ENCODE peak calls at places on chromosomes 6 and 20, in five cellular contexts. One of them, this sample, is unnamed. For H3K79me2, the result is how much of the 10 kb centered on the place peaks cover.

GRCh38 chr6:113634352-113635163 is 222.6 kb upstream of the MARCKS start:
- DNase-seq in fibroblast of lung: peak
- DNase-seq in K562: no peak
- DNase-seq in HCT116: no peak
- DNase-seq in GM23338: no peak
- DNase-seq in this sample: no peak

GRCh38 chr6:112575309-112575834 is 228.2 kb downstream of the RFPL4B start:
- DNase-seq in fibroblast of lung: no peak
- DNase-seq in K562: no peak
- DNase-seq in HCT116: no peak
- DNase-seq in GM23338: no peak
- DNase-seq in this sample: no peak

GRCh38 chr6:167733740-167734661 is 92.7 kb upstream of the AFDN start:
- DNase-seq in fibroblast of lung: peak
- DNase-seq in K562: no peak
- DNase-seq in HCT116: no peak
- DNase-seq in GM23338: no peak
- DNase-seq in this sample: no peak

GRCh38 chr20:57481281-57481711 is 43.6 kb downstream of the CTCFL start:
- DNase-seq in fibroblast of lung: no peak
- DNase-seq in K562: no peak
- DNase-seq in HCT116: no peak
- DNase-seq in GM23338: no peak
- DNase-seq in this sample: no peak

GRCh38 chr6:31304683-31305082 is 32.8 kb upstream of the HLA-C start:
- DNase-seq in fibroblast of lung: no peak
- DNase-seq in K562: no peak
- DNase-seq in HCT116: no peak
- DNase-seq in GM23338: no peak
- DNase-seq in this sample: no peak

GRCh38 chr20:13211956-13212618 is 9.0 kb upstream of the ISM1 start:
- DNase-seq in fibroblast of lung: no peak
- DNase-seq in K562: no peak
- DNase-seq in HCT116: no peak
- DNase-seq in GM23338: no peak
- DNase-seq in this sample: no peak

GRCh38 chr20:45338121-45339030 is 9.8 kb downstream of the SDC4 start:
- DNase-seq in fibroblast of lung: peak
- DNase-seq in K562: no peak
- DNase-seq in HCT116: no peak
- DNase-seq in GM23338: no peak
- DNase-seq in this sample: no peak

GRCh38 chr20:32325706-32326506 is 32.2 kb upstream of the ASXL1 start:
- DNase-seq in fibroblast of lung: peak
- DNase-seq in K562: no peak
- DNase-seq in HCT116: peak
- DNase-seq in GM23338: no peak
- DNase-seq in this sample: peak

GRCh38 chr6:13624871-13625288 is 9.7 kb downstream of the NOL7 start:
- DNase-seq in fibroblast of lung: peak
- DNase-seq in K562: peak
- DNase-seq in HCT116: peak
- DNase-seq in GM23338: peak
- DNase-seq in this sample: no peak

GRCh38 chr6:101276066-101276465 is 117.4 kb upstream of the GRIK2 start:
- DNase-seq in fibroblast of lung: peak
- DNase-seq in K562: no peak
- DNase-seq in HCT116: no peak
- DNase-seq in GM23338: no peak
- DNase-seq in this sample: no peak

GRCh38 chr6:26172496-26172958 is 85.3 kb downstream of the HFE start:
- DNase-seq in fibroblast of lung: peak
- DNase-seq in K562: no peak
- DNase-seq in HCT116: no peak
- DNase-seq in GM23338: peak
- DNase-seq in this sample: no peak

GRCh38 chr6:24930386-24930785 is 5.4 kb downstream of the RIPOR2 start:
- DNase-seq in fibroblast of lung: peak
- DNase-seq in K562: no peak
- DNase-seq in HCT116: no peak
- DNase-seq in GM23338: no peak
- DNase-seq in this sample: no peak

GRCh38 chr20:7889736-7890135 is 50.5 kb downstream of the HAO1 start:
- DNase-seq in fibroblast of lung: no peak
- DNase-seq in K562: no peak
- DNase-seq in HCT116: no peak
- DNase-seq in GM23338: no peak
- DNase-seq in this sample: no peak

GRCh38 chr6:121516331-121516730 is 80.9 kb downstream of the GJA1 start:
- DNase-seq in fibroblast of lung: peak
- DNase-seq in K562: no peak
- DNase-seq in HCT116: no peak
- DNase-seq in GM23338: no peak
- DNase-seq in this sample: no peak

GRCh38 chr20:57176842-57177241 is 89.6 kb downstream of the BMP7 start:
- DNase-seq in fibroblast of lung: no peak
- DNase-seq in K562: no peak
- DNase-seq in HCT116: no peak
- DNase-seq in GM23338: no peak
- DNase-seq in this sample: no peak

GRCh38 chr6:27772261-27773001 is 139.8 kb downstream of the OR2B2 start:
- DNase-seq in fibroblast of lung: peak
- DNase-seq in K562: peak
- DNase-seq in HCT116: peak
- DNase-seq in GM23338: peak
- DNase-seq in this sample: no peak

GRCh38 chr6:84575264-84575663 is 189.1 kb downstream of the TBX18 start:
- DNase-seq in fibroblast of lung: peak
- DNase-seq in K562: no peak
- DNase-seq in HCT116: no peak
- DNase-seq in GM23338: no peak
- DNase-seq in this sample: no peak

GRCh38 chr20:24610341-24611115 is 141.1 kb downstream of the SYNDIG1 start:
- DNase-seq in fibroblast of lung: peak
- DNase-seq in K562: no peak
- DNase-seq in HCT116: no peak
- DNase-seq in GM23338: peak
- DNase-seq in this sample: no peak

GRCh38 chr20:50580842-50581544 is 70.8 kb downstream of the PTPN1 start:
- DNase-seq in fibroblast of lung: no peak
- DNase-seq in K562: no peak
- DNase-seq in HCT116: no peak
- DNase-seq in GM23338: no peak
- DNase-seq in this sample: no peak

GRCh38 chr6:26305097-26305841 is 59.7 kb upstream of the BTN3A2 start:
- DNase-seq in fibroblast of lung: peak
- DNase-seq in K562: peak
- DNase-seq in HCT116: peak
- DNase-seq in GM23338: peak
- DNase-seq in this sample: peak

GRCh38 chr6:20640181-20640580 is 105.9 kb downstream of the CDKAL1 start:
- DNase-seq in fibroblast of lung: no peak
- DNase-seq in K562: no peak
- DNase-seq in HCT116: no peak
- DNase-seq in GM23338: no peak
- DNase-seq in this sample: no peak

GRCh38 chr6:24408719-24409410 is 6.1 kb downstream of the MRS2 start:
- DNase-seq in fibroblast of lung: no peak
- DNase-seq in K562: no peak
- DNase-seq in HCT116: no peak
- DNase-seq in GM23338: no peak
- DNase-seq in this sample: no peak

GRCh38 chr20:2364014-2364413 is 16.7 kb upstream of the TGM6 start:
- DNase-seq in fibroblast of lung: peak
- DNase-seq in K562: no peak
- DNase-seq in HCT116: no peak
- DNase-seq in GM23338: no peak
- DNase-seq in this sample: peak

GRCh38 chr6:17470209-17470952 is 77.0 kb downstream of the CAP2 start:
- DNase-seq in fibroblast of lung: peak
- DNase-seq in K562: no peak
- DNase-seq in HCT116: no peak
- DNase-seq in GM23338: no peak
- DNase-seq in this sample: no peak

DNA sequence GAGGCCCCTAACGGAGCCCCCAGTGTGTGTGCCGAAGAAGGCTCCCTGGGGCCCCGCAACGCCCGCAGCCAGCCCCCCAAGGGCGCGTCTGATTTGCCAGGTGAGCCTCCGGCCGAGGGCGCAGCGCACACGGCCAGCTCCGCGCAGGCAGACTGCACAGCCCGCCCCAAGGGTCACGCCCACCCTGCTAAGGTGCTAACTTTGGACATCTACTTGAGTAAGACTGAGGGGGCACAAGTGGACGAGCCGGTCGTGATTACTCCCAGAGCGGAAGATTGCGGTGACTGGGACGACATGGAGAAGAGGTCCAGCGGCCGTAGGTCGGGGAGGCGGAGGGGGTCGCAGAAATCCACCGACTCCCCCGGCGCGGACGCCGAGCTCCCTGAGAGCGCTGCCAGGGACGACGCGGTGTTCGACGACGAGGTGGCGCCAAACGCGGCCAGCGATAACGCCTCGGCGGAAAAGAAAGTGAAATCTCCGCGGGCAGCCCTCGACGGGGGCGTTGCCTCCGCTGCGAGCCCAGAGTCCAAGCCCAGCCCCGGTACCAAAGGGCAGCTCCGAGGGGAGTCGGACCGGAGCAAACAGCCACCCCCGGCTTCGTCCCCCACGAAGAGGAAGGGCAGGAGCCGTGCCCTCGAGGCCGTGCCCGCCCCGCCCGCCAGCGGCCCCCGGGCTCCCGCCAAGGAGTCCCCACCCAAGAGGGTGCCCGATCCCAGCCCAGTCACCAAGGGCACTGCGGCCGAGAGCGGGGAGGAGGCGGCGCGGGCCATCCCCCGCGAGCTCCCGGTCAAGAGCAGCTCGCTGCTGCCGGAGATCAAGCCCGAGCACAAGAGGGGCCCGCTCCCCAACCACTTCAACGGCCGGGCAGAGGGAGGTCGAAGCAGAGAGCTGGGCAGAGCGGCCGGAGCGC is 117.0 kb downstream of the RTN4IP1 start:
- DNase-seq in fibroblast of lung: peak
- DNase-seq in K562: no peak
- DNase-seq in HCT116: no peak
- DNase-seq in GM23338: peak
- DNase-seq in this sample: peak
- H3K79me2 ChIP-seq in fibroblast of lung: under half
- H3K79me2 ChIP-seq in K562: under half
- H3K79me2 ChIP-seq in HCT116: under half
- H3K79me2 ChIP-seq in GM23338: under half
- H3K79me2 ChIP-seq in this sample: under half

DNA sequence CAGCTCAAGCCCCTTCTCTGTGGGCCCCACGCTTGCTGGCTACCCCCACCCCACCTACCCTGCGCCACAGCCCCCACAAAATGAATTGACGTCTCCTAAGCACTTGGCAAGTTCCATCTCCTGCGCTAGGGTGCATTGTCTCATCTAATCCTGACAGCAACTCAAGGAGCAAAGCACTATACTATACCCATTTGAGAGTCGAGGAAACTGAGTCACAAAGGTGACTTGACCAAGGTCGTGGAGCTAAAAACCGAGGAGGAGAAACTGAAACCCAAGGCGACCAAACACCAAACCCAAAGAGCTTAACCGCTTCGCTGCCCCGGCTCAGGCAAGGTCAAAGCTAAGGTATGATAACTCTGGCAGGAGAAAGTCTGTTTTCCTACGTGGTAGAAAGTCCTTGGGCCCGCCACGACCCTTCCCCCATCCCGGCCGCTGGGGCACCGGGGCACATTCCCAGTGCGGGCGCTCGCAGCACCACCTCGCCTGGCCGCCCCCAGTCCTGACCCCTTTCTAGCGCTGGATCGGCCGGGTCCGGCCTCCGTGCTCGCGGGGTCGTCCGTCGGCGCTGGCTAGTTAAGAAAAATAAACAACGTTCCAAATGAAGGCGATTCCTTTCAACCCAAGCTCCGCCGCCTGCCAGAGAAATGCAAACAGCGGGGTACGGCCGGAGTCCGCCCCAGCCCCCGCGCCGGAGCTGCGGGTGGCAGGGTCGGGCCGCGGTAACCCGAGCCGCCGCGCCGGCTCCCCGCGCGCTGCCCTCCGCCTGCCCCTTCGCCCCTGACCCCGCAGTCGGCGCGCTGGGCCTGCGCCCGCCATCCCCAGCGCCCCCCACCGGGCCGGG is 37.3 kb downstream of the NCR2 start:
- DNase-seq in fibroblast of lung: no peak
- DNase-seq in K562: no peak
- DNase-seq in HCT116: no peak
- DNase-seq in GM23338: peak
- DNase-seq in this sample: no peak
- H3K4me3 ChIP-seq in fibroblast of lung: no peak
- H3K4me3 ChIP-seq in K562: no peak
- H3K4me3 ChIP-seq in HCT116: no peak
- H3K4me3 ChIP-seq in GM23338: peak
- H3K4me3 ChIP-seq in this sample: no peak

DNA sequence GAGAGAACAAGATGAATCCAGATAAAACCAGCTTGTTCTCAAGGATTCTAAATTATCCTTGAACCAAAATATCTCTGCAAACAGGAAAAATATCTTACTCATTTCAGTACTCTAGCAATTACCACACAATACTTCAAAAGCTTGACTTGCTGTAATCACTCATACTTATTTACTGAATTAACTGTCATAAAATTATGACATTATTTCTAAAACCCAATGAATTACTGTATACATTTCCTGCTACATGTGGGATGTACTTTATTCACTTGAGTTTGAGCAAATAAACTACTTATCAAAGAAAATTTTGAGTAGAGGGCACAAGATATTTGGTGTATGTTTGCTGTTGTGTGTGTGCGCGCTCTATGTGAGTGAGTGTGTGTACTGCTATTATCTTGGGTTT is 9.7 kb downstream of the EIF2S2 start:
- DNase-seq in fibroblast of lung: no peak
- DNase-seq in K562: no peak
- DNase-seq in HCT116: no peak
- DNase-seq in GM23338: no peak
- DNase-seq in this sample: no peak
- H3K79me2 ChIP-seq in fibroblast of lung: under half
- H3K79me2 ChIP-seq in K562: half or more
- H3K79me2 ChIP-seq in HCT116: half or more
- H3K79me2 ChIP-seq in GM23338: half or more
- H3K79me2 ChIP-seq in this sample: half or more

GRCh38 chr20:63007722-63008488 is 1.1 kb upstream of the BHLHE23 start:
- DNase-seq in fibroblast of lung: no peak
- DNase-seq in K562: no peak
- DNase-seq in HCT116: no peak
- DNase-seq in GM23338: peak
- DNase-seq in this sample: no peak

GRCh38 chr20:63008541-63009043 is 1.8 kb upstream of the BHLHE23 start:
- DNase-seq in fibroblast of lung: no peak
- DNase-seq in K562: no peak
- DNase-seq in HCT116: no peak
- DNase-seq in GM23338: no peak
- DNase-seq in this sample: no peak

GRCh38 chr20:63009044-63009961 is 2.5 kb upstream of the BHLHE23 start:
- DNase-seq in fibroblast of lung: peak
- DNase-seq in K562: peak
- DNase-seq in HCT116: peak
- DNase-seq in GM23338: peak
- DNase-seq in this sample: peak

GRCh38 chr20:63011798-63012197 is 5.0 kb upstream of the BHLHE23 start:
- DNase-seq in fibroblast of lung: no peak
- DNase-seq in K562: no peak
- DNase-seq in HCT116: no peak
- DNase-seq in GM23338: no peak
- DNase-seq in this sample: no peak

GRCh38 chr20:63009988-63010769 is 3.4 kb upstream of the BHLHE23 start:
- DNase-seq in fibroblast of lung: peak
- DNase-seq in K562: peak
- DNase-seq in HCT116: no peak
- DNase-seq in GM23338: no peak
- DNase-seq in this sample: no peak
- H3K4me3 ChIP-seq in fibroblast of lung: no peak
- H3K4me3 ChIP-seq in K562: no peak
- H3K4me3 ChIP-seq in HCT116: no peak
- H3K4me3 ChIP-seq in GM23338: peak
- H3K4me3 ChIP-seq in this sample: no peak

This sample was measured in PC-9.